ENCODE peak calls at places on chromosomes 11 and 22, in six cellular contexts. R, E, K, G, Y and O are unnamed samples.

GRCh38 chr11:14644396-14645246 is 1.0 kb downstream of the PDE3B start:
- DNase-seq in R (peak; percentile 52), E (peak; percentile 63), K (peak; percentile 76), G (peak; percentile 15), Y (peak; percentile 29), O (peak; percentile 30)

GRCh38 chr11:65445604-65446445 is 23.2 kb downstream of the NEAT1 start:
- DNase-seq in R (no peak), E (no peak), K (no peak), G (no peak), Y (no peak), O (no peak)

GRCh38 chr22:19868773-19869471 is 14.2 kb upstream of the GNB1L start:
- DNase-seq in R (peak; percentile 67), E (peak; percentile 29), K (peak; percentile 48), G (peak; percentile 16), Y (peak; percentile 6), O (no peak)

GRCh38 chr22:34960005-34960404 is 106.0 kb upstream of the ISX start:
- DNase-seq in R (no peak), E (no peak), K (no peak), G (no peak), Y (no peak), O (no peak)

GRCh38 chr11:67439321-67440228 is 2.1 kb upstream of the PTPRCAP start:
- DNase-seq in R (peak; percentile 61), E (peak; percentile 63), K (no peak), G (peak; percentile 53), Y (no peak), O (no peak)

GRCh38 chr11:79042824-79043223 is 398.0 kb downstream of the TENM4 start:
- DNase-seq in R (no peak), E (no peak), K (no peak), G (no peak), Y (no peak), O (no peak)

GRCh38 chr22:29476116-29476515 is 3.9 kb upstream of the NEFH start:
- DNase-seq in R (no peak), E (no peak), K (no peak), G (no peak), Y (no peak), O (no peak)

GRCh38 chr22:43406186-43406790 is 5.5 kb upstream of the MPPED1 start:
- DNase-seq in R (no peak), E (no peak), K (no peak), G (no peak), Y (no peak), O (no peak)

GRCh38 chr11:120714448-120714847 is 202.9 kb downstream of the GRIK4 start:
- DNase-seq in R (no peak), E (no peak), K (no peak), G (no peak), Y (no peak), O (no peak)

GRCh38 chr22:33438273-33438672 is 380.1 kb upstream of the SYN3 start:
- DNase-seq in R (no peak), E (no peak), K (no peak), G (no peak), Y (no peak), O (no peak)

GRCh38 chr22:22882033-22882717 is 5.4 kb upstream of the IGLL5 start:
- DNase-seq in R (peak; percentile 41), E (peak; percentile 61), K (no peak), G (no peak), Y (no peak), O (no peak)

GRCh38 chr22:22880645-22881044 is 7.0 kb upstream of the IGLL5 start:
- DNase-seq in R (no peak), E (no peak), K (no peak), G (no peak), Y (no peak), O (no peak)

GRCh38 chr22:22883090-22883727 is 4.4 kb upstream of the IGLL5 start:
- DNase-seq in R (no peak), E (no peak), K (no peak), G (no peak), Y (no peak), O (no peak)

GRCh38 chr22:22879675-22880029 is 8.0 kb upstream of the IGLL5 start:
- DNase-seq in R (no peak), E (no peak), K (no peak), G (no peak), Y (no peak), O (no peak)

DNA sequence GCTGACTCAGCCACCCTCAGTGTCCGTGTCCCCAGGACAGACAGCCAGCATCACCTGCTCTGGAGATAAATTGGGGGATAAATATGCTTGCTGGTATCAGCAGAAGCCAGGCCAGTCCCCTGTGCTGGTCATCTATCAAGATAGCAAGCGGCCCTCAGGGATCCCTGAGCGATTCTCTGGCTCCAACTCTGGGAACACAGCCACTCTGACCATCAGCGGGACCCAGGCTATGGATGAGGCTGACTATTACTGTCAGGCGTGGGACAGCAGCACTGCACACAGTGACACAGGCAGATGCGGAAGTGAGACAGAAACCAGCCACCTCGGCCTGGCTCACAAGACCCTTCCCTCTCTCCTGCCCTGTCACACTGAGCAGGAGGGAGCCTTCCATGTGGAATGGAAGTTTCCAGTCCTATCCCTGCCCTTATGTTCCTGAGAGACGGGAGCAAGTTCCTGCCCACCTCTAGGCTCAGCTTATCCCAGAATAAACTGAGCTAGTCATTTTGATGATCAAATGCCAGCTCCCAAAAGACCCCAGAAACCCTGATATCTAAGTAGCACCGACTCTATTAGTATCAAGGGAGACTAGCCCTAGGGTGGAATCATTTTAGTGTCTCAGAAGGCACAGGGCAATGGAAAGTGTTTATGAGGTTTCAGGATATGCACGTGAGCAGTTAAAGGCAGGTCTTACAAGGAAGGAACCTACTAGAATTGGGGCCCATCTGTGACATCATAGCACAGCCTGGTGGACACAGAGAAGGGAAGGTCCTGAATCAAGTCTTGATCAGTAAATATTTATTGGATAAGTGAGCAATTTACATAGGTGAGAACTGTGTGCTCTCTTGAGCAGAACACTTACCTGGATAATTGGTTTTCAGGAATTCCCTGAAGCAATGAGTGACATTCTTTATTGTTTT is 6.2 kb upstream of the IGLL5 start:
- DNase-seq in R (no peak), E (peak; percentile 3), K (no peak), G (no peak), Y (no peak), O (no peak)
- H3K4me1 ChIP-seq in R (no peaks in the 10 kb centered on the region), E (no peaks in the 10 kb centered on the region), K (no peaks in the 10 kb centered on the region), G (no peaks in the 10 kb centered on the region), Y (no peaks in the 10 kb centered on the region), O (no peaks in the 10 kb centered on the region)

GRCh38 chr11:75324189-75324588 is 27.3 kb downstream of the ARRB1 start:
- DNase-seq in R (no peak), E (no peak), K (no peak), G (no peak), Y (no peak), O (no peak)

GRCh38 chr11:75326439-75326810 is 25.0 kb downstream of the ARRB1 start:
- DNase-seq in R (no peak), E (no peak), K (no peak), G (no peak), Y (no peak), O (no peak)

GRCh38 chr11:75325713-75326438 is 25.6 kb downstream of the ARRB1 start:
- DNase-seq in R (peak; percentile 71), E (no peak), K (peak; percentile 75), G (no peak), Y (peak; percentile 70), O (peak; percentile 58)

GRCh38 chr11:75324740-75325139 is 26.7 kb downstream of the ARRB1 start:
- DNase-seq in R (no peak), E (no peak), K (no peak), G (no peak), Y (no peak), O (no peak)

GRCh38 chr11:75323609-75324008 is 27.9 kb downstream of the ARRB1 start:
- DNase-seq in R (peak; percentile 75), E (no peak), K (no peak), G (no peak), Y (no peak), O (no peak)
- H3K27ac ChIP-seq in R (peak overlapping the region; percentile 66), E (no peak overlapping the region), K (peak overlapping the region; percentile 34), G (no peak overlapping the region), Y (no peak overlapping the region), O (no peak overlapping the region)

GRCh38 chr22:48900626-48901025 is 927.0 kb downstream of the BRD1 start:
- DNase-seq in R (no peak), E (no peak), K (peak; percentile 22), G (no peak), Y (no peak), O (no peak)
- H3K9me3 ChIP-seq in R (no peaks in the 10 kb centered on the region), E (no peaks in the 10 kb centered on the region), K (no peaks in the 10 kb centered on the region), G (no peaks in the 10 kb centered on the region), Y (no peaks in the 10 kb centered on the region), O (no peaks in the 10 kb centered on the region)

GRCh38 chr11:77467993-77468392 is 5.9 kb downstream of the PAK1 start:
- DNase-seq in R (no peak), E (no peak), K (no peak), G (no peak), Y (no peak), O (no peak)

GRCh38 chr11:77471520-77472234 is 2.2 kb downstream of the PAK1 start:
- DNase-seq in R (peak; percentile 91), E (no peak), K (no peak), G (no peak), Y (no peak), O (no peak)

GRCh38 chr11:77468527-77468926 is 5.4 kb downstream of the PAK1 start:
- DNase-seq in R (no peak), E (no peak), K (no peak), G (no peak), Y (no peak), O (no peak)

GRCh38 chr11:77470971-77471370 is 2.9 kb downstream of the PAK1 start:
- DNase-seq in R (no peak), E (peak; percentile 46), K (no peak), G (no peak), Y (no peak), O (no peak)

GRCh38 chr11:77470504-77470903 is 3.4 kb downstream of the PAK1 start:
- DNase-seq in R (no peak), E (no peak), K (no peak), G (no peak), Y (no peak), O (no peak)
- H3K4me1 ChIP-seq in R (peaks cover 5% of the 10 kb centered on the region), E (peaks cover 23% of the 10 kb centered on the region), K (peaks cover 3% of the 10 kb centered on the region), G (peaks cover 5% of the 10 kb centered on the region), Y (peaks cover 21% of the 10 kb centered on the region), O (peaks cover 20% of the 10 kb centered on the region)

DNA sequence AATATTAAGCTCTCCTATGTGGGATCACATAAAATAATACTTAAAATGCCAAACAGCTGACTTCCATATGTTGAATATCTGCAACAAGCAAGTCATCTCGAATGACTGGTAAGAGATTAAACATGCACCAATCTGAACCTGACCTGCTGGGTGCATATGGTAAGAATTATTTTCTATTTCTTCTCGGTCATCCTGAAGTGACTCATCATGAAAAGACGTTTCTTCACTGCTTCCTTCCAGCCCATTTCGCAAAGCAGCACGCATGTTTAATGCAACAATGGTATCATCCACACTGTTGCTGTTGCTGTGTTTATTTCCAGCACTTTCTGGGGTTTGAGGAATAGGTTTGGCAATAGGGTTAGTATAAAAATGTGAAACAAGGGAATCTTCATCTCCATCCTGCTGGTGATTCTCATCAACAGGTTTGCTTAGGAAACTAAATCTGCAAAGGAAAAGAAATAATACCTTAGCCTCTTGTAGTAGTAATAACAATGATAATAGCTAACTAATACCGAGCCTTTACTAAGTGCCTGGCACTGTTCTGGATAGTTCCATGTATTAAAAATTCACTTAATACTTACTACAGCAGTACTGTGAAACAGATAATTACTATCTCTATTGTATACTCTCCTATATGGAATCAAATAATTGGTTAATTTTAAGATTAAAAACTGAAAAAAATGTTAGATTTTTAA is 52.0 kb upstream of the CHRNA10 start:
- DNase-seq in R (no peak), E (no peak), K (no peak), G (no peak), Y (no peak), O (no peak)
- H3K27ac ChIP-seq in R (no peak overlapping the region), E (no peak overlapping the region), K (peak overlapping the region; percentile 37), G (no peak overlapping the region), Y (no peak overlapping the region), O (no peak overlapping the region)